ENCODE peak calls at places on chromosomes 7 and 10, in six cellular contexts. W, J, X, M, I and F are unnamed samples.
A peak's percentile ranks its signal among the peaks of the same experiment; 100 is the strongest.

GRCh38 chr7:16649196-16649595 is 3.2 kb downstream of the BZW2 start:
- DNase-seq in W (no peak), J (no peak), X (no peak), M (no peak), I (no peak), F (no peak)

GRCh38 chr7:2626498-2627117 is 5.2 kb upstream of the TTYH3 start:
- DNase-seq in W (no peak), J (no peak), X (no peak), M (no peak), I (no peak), F (no peak)

GRCh38 chr10:32961892-32962369 is 3.9 kb upstream of the ITGB1 start:
- DNase-seq in W (no peak), J (no peak), X (no peak), M (peak; percentile 57), I (no peak), F (no peak)

GRCh38 chr7:13641699-13642098 is 347.8 kb downstream of the ETV1 start:
- DNase-seq in W (no peak), J (no peak), X (no peak), M (no peak), I (no peak), F (no peak)

GRCh38 chr7:27163776-27164380 is 1.5 kb downstream of the HOXA9 start:
- DNase-seq in W (no peak), J (no peak), X (no peak), M (no peak), I (no peak), F (no peak)

GRCh38 chr10:24951201-24952145 is 933 bp downstream of the PRTFDC1 start:
- DNase-seq in W (peak; percentile 32), J (no peak), X (peak; percentile 33), M (no peak), I (no peak), F (no peak)

GRCh38 chr10:58994226-58995057 is 182.0 kb upstream of the PHYHIPL start:
- DNase-seq in W (no peak), J (no peak), X (no peak), M (peak; percentile 92), I (no peak), F (no peak)

GRCh38 chr10:74329873-74330272 is 178.9 kb downstream of the ADK start:
- DNase-seq in W (no peak), J (no peak), X (no peak), M (no peak), I (no peak), F (no peak)

GRCh38 chr10:100825946-100826660 is 80.7 kb downstream of the PAX2 start:
- DNase-seq in W (no peak), J (peak; percentile 50), X (no peak), M (no peak), I (no peak), F (no peak)

GRCh38 chr10:68184546-68184945 is 47.4 kb downstream of the ATOH7 start:
- DNase-seq in W (no peak), J (no peak), X (no peak), M (no peak), I (no peak), F (no peak)

GRCh38 chr10:6840766-6841165 is 260.7 kb upstream of the PRKCQ start:
- DNase-seq in W (no peak), J (no peak), X (no peak), M (no peak), I (no peak), F (no peak)

GRCh38 chr10:91286572-91286971 is 66.1 kb downstream of the PCGF5 start:
- DNase-seq in W (no peak), J (no peak), X (no peak), M (no peak), I (no peak), F (no peak)

GRCh38 chr7:49638166-49638565 is 135.3 kb upstream of the VWC2 start:
- DNase-seq in W (no peak), J (no peak), X (no peak), M (no peak), I (no peak), F (no peak)

GRCh38 chr7:132791036-132791435 is 214.8 kb upstream of the PLXNA4 start:
- DNase-seq in W (no peak), J (no peak), X (no peak), M (no peak), I (no peak), F (no peak)

GRCh38 chr10:77350711-77351119 is 286.9 kb downstream of the KCNMA1 start:
- DNase-seq in W (no peak), J (no peak), X (no peak), M (no peak), I (no peak), F (no peak)

GRCh38 chr10:90977855-90978486 is 57.1 kb upstream of the ANKRD1 start:
- DNase-seq in W (no peak), J (no peak), X (no peak), M (no peak), I (no peak), F (no peak)

GRCh38 chr7:135490783-135491182 is 19.1 kb downstream of the CNOT4 start:
- DNase-seq in W (no peak), J (no peak), X (no peak), M (no peak), I (no peak), F (no peak)

GRCh38 chr7:115042596-115042995 is 120.7 kb downstream of the MDFIC start:
- DNase-seq in W (no peak), J (no peak), X (no peak), M (no peak), I (no peak), F (no peak)

GRCh38 chr7:97555845-97556431 is 175.9 kb upstream of the TAC1 start:
- DNase-seq in W (no peak), J (no peak), X (no peak), M (no peak), I (no peak), F (no peak)

GRCh38 chr7:55348502-55348901 is 16.6 kb upstream of the LANCL2 start:
- DNase-seq in W (no peak), J (no peak), X (no peak), M (no peak), I (no peak), F (no peak)